ENCODE peak calls at places on chromosome 3, in nine cellular contexts. J is body of pancreas, F is cardiac muscle cell, V is IMR-90, D is BE2C, N is AG09309, S is GM20000, Y is gastrocnemius medialis, A is cardiac fibroblast. G is an unnamed sample.

GRCh38 chr3:5058463-5058862 is 63.6 kb upstream of the ARL8B start:
- DNase-seq in D (no peak), V (peak), S (no peak), N (peak), Y (no peak), A (peak), J (no peak), F (peak), G (no peak)

GRCh38 chr3:127961963-127962362 is 46.9 kb downstream of the KBTBD12 start:
- DNase-seq in D (peak), F (no peak), A (peak), J (no peak), N (no peak), V (peak), S (no peak), Y (no peak), G (no peak)

GRCh38 chr3:185460719-185461350 is 38.0 kb downstream of the TMEM41A start:
- DNase-seq in Y (no peak), D (no peak), V (peak), J (no peak), N (no peak), F (peak), S (peak), A (peak), G (no peak)

GRCh38 chr3:185330238-185330637 is 32.7 kb upstream of the MAP3K13 start:
- DNase-seq in F (no peak), Y (no peak), N (no peak), V (no peak), S (no peak), A (no peak), J (no peak), D (no peak), G (no peak)

GRCh38 chr3:66499881-66500574 is 794 bp downstream of the LRIG1 start:
- DNase-seq in Y (no peak), N (no peak), V (peak), J (peak), D (peak), A (peak), F (peak), S (peak), G (peak)

GRCh38 chr3:161413127-161413854 is 42.0 kb upstream of the SPTSSB start:
- DNase-seq in F (peak), S (no peak), D (no peak), V (peak), A (peak), J (peak), N (no peak), Y (no peak), G (no peak)

GRCh38 chr3:171813897-171814460 is 3.7 kb upstream of the PLD1 start:
- DNase-seq in Y (peak), V (no peak), A (peak), N (no peak), F (peak), D (no peak), S (peak), J (no peak), G (no peak)

GRCh38 chr3:128351476-128352085 is 115.1 kb downstream of the DNAJB8 start:
- DNase-seq in Y (no peak), S (no peak), J (peak), A (no peak), N (no peak), D (no peak), F (no peak), V (no peak), G (no peak)

GRCh38 chr3:15656342-15656741 is 54.8 kb downstream of the BTD start:
- DNase-seq in S (no peak), J (no peak), A (no peak), Y (no peak), V (no peak), N (no peak), F (no peak), D (no peak), G (no peak)

GRCh38 chr3:127027061-127027735 is 44.3 kb downstream of the PLXNA1 start:
- DNase-seq in S (no peak), A (no peak), D (no peak), J (no peak), N (no peak), Y (no peak), V (no peak), F (no peak), G (no peak)

GRCh38 chr3:155385896-155386295 is 92.4 kb upstream of the STRIT1 start:
- DNase-seq in V (no peak), J (no peak), A (no peak), D (no peak), N (no peak), S (no peak), F (no peak), Y (no peak), G (no peak)

GRCh38 chr3:160400048-160400630 is 689 bp downstream of the SMC4 start:
- DNase-seq in V (peak), S (peak), Y (no peak), N (no peak), D (peak), A (peak), J (peak), F (peak), G (peak)

GRCh38 chr3:10194328-10195071 is 29.8 kb downstream of the IRAK2 start:
- DNase-seq in F (no peak), S (peak), D (no peak), A (no peak), N (no peak), J (no peak), V (no peak), Y (peak), G (no peak)

GRCh38 chr3:108103971-108104797 is 13.4 kb upstream of the CD47 start:
- DNase-seq in S (no peak), N (no peak), D (peak), J (no peak), F (peak), Y (no peak), V (peak), A (peak), G (no peak)

GRCh38 chr3:73412020-73412419 is 212.7 kb downstream of the PDZRN3 start:
- DNase-seq in J (no peak), A (no peak), D (no peak), F (no peak), S (no peak), N (no peak), Y (no peak), V (no peak), G (no peak)

GRCh38 chr3:126548556-126549466 is 9.9 kb downstream of the C3orf22 start:
- DNase-seq in F (no peak), A (no peak), Y (no peak), S (no peak), V (no peak), J (no peak), N (no peak), D (peak), G (peak)

GRCh38 chr3:174949523-174949922 is 90.4 kb downstream of the NAALADL2 start:
- DNase-seq in A (peak), S (no peak), Y (no peak), J (no peak), D (no peak), F (peak), V (peak), N (peak), G (no peak)

GRCh38 chr3:27165348-27165747 is 203.8 kb downstream of the NEK10 start:
- DNase-seq in D (no peak), Y (no peak), N (peak), A (peak), V (peak), J (no peak), F (peak), S (no peak), G (no peak)

GRCh38 chr3:16658933-16659793 is 53.9 kb upstream of the DAZL start:
- DNase-seq in V (no peak), J (no peak), Y (no peak), N (no peak), A (no peak), S (no peak), F (no peak), D (no peak), G (no peak)

GRCh38 chr3:139296141-139296718 is 47.6 kb upstream of the MRPS22 start:
- DNase-seq in F (no peak), N (no peak), V (no peak), Y (no peak), J (no peak), S (no peak), D (no peak), A (no peak), G (no peak)

GRCh38 chr3:109643590-109643989 is 306.2 kb upstream of the DPPA4 start:
- DNase-seq in J (no peak), S (no peak), A (peak), Y (no peak), F (peak), N (no peak), D (no peak), V (peak), G (no peak)

GRCh38 chr3:133930341-133930933 is 34.8 kb upstream of the RAB6B start:
- DNase-seq in A (peak), Y (no peak), V (peak), N (peak), F (peak), D (peak), J (no peak), S (peak), G (no peak)

GRCh38 chr3:87993566-87993965 is 65.2 kb downstream of the CGGBP1 start:
- DNase-seq in Y (no peak), V (no peak), J (no peak), F (no peak), N (no peak), A (no peak), S (no peak), D (no peak), G (no peak)

DNA sequence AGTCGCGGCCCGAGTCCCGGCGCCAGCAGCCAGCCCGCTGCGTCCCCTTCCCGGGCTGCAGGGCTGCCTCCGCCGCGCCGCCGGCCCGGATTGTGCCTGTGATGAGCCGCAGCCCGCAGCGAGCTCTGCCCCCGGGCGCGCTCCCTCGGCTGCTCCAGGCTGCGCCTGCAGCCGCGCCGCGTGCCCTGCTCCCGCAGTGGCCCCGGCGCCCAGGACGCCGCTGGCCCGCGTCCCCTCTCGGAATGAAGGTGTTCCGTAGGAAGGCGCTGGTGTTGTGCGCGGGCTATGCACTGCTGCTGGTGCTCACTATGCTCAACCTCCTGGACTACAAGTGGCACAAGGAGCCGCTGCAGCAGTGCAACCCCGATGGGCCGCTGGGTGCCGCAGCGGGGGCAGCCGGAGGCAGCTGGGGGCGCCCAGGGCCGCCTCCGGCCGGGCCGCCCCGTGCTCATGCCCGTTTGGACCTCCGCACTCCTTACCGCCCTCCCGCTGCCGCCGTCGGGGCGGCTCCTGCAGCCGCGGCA is 1.2 kb downstream of the CHST2 start:
- DNase-seq in A (peak), V (peak), N (no peak), J (peak), D (peak), Y (no peak), S (peak), F (peak), G (peak)
- TF ChIP-seq CTCF in A (peak), V (peak), N (peak), J (no peak), D (no peak), Y (no peak), S (peak), F (no peak), G (no peak)

GRCh38 chr3:191047930-191048329 is 151.1 kb upstream of the OSTN start:
- DNase-seq in F (no peak), N (no peak), Y (no peak), A (no peak), D (no peak), S (no peak), J (no peak), V (peak), G (no peak)

DNA sequence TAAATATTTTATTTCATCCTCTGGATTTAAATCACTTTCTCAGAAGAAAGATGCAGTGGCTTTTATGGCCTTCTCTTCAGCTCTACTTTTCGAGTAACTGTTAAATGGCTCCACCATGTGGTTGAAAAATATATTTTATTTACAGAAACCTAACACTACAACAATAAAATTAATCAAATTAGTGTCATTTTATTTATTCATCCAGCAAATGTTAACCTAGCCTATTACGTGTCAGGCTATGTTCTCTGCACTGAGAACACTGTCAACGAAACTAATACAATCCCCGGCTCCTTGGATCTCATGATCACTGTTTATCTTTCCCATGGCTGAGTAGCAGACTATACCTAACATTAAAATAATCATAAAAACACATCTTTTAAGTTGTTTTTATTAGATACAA is 148.0 kb upstream of the OSTN start:
- DNase-seq in Y (no peak), D (no peak), N (no peak), F (peak), S (peak), A (peak), V (peak), J (no peak), G (no peak)
- TF ChIP-seq CTCF in Y (no peak), D (peak), N (peak), F (peak), S (no peak), A (peak), V (peak), J (no peak), G (peak)

GRCh38 chr3:105679951-105680350 is 188.9 kb downstream of the CBLB start:
- DNase-seq in N (no peak), J (no peak), S (no peak), D (no peak), V (no peak), Y (no peak), F (no peak), A (no peak), G (no peak)

GRCh38 chr3:105674437-105675065 is 194.3 kb downstream of the CBLB start:
- DNase-seq in S (no peak), D (no peak), A (no peak), V (no peak), F (peak), Y (no peak), N (no peak), J (no peak), G (no peak)

GRCh38 chr3:105672996-105673395 is 195.8 kb downstream of the CBLB start:
- DNase-seq in J (no peak), F (no peak), Y (no peak), V (no peak), D (no peak), A (no peak), S (no peak), N (no peak), G (no peak)

GRCh38 chr3:105676621-105677300 is 192.1 kb downstream of the CBLB start:
- DNase-seq in S (no peak), A (no peak), F (no peak), Y (no peak), N (no peak), J (no peak), V (no peak), D (no peak), G (no peak)

DNA sequence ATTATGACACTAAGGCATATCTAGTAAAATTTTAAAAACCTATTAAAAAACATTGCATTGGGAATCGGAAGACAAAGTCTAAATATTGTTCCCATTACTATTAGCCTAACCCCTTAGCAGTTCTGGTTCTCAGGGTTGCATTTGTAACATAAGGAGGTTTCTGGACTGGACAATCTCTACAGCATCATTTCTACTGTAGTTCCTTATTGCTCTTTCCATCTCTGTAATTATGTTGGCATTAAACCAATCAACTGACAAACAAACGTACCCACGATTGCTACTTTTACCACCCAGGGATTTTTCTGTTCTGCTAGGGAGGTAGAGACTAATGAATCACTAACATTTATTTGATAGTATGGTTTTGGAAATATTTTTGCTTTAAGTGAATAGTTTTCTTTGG is 190.8 kb downstream of the CBLB start:
- DNase-seq in Y (no peak), N (no peak), D (no peak), F (no peak), S (no peak), J (no peak), V (no peak), A (no peak), G (no peak)
- TF ChIP-seq CTCF in Y (no peak), N (no peak), D (no peak), F (no peak), S (no peak), J (no peak), V (no peak), A (no peak), G (no peak)

DNA sequence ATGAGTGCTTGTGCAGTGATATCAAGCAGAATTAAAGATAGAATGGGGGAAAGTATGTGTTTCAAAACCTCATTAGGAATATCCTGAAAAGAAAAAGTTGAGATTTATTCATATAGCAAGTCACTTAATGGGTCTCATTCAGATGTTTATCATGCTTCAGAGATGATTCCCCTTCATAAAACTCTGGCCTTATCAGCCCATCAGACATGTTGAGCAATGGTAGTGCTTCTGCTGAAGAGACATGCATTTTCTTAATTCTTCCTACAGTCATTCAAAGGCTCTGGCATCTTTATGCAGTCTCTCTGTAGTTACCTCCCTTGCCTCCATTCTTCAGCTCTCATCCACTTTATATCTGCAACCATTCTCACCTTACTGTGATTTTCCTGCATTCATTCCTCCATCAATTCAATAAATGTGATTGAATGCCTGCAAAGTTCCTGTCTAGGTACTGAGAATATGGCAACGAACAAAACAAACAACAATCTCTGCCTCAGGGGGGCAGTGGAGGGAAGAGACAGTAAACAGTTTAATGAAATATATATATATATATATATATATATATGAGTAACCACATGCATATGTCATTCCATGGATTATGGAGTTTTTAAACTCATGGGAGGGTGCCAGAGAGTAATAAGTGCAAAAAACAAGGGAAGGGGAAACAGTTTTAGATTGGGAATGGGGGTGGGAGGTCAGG is 138.5 kb downstream of the NECTIN3 start:
- DNase-seq in D (no peak), Y (no peak), A (peak), N (peak), J (no peak), V (peak), S (no peak), F (no peak), G (no peak)
- TF ChIP-seq CTCF in D (no peak), Y (no peak), A (no peak), N (peak), J (no peak), V (peak), S (no peak), F (no peak), G (no peak)

GRCh38 chr3:39101022-39101689 is 6.3 kb downstream of the GORASP1 start:
- DNase-seq in D (peak), J (peak), F (peak), A (peak), N (no peak), S (peak), V (peak), Y (no peak), G (peak)

GRCh38 chr3:39104961-39105686 is 2.3 kb downstream of the GORASP1 start:
- DNase-seq in F (no peak), D (no peak), V (no peak), A (no peak), J (no peak), N (no peak), S (no peak), Y (no peak), G (no peak)

GRCh38 chr3:39103791-39104552 is 3.5 kb downstream of the GORASP1 start:
- DNase-seq in S (no peak), A (no peak), N (no peak), J (no peak), Y (no peak), D (no peak), F (no peak), V (no peak), G (no peak)

GRCh38 chr3:39102504-39103323 is 4.7 kb downstream of the GORASP1 start:
- DNase-seq in S (no peak), F (no peak), A (no peak), Y (no peak), J (no peak), D (no peak), V (no peak), N (no peak), G (no peak)

DNA sequence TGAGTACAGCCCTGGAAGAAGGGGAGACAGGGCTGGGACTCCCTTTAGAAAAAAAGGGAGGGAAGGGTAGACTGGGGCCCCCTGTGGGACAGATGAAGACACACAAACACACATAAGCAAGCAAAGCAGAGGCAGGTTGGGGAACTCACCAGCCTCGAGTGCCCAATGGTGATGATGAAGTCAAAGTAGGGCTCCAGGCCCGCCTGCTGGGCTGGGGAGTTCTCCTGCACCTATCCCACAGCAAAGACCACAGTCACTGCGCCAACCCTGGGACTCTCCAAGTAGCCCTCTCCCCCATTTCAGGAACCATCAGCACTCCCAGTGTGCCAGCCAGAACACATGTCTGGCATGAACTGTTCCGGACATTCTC is 4.1 kb downstream of the GORASP1 start:
- DNase-seq in Y (no peak), V (no peak), N (no peak), J (no peak), D (no peak), S (no peak), F (no peak), A (no peak), G (no peak)
- TF ChIP-seq CTCF in Y (no peak), V (peak), N (peak), J (no peak), D (peak), S (no peak), F (peak), A (peak), G (no peak)

DNA sequence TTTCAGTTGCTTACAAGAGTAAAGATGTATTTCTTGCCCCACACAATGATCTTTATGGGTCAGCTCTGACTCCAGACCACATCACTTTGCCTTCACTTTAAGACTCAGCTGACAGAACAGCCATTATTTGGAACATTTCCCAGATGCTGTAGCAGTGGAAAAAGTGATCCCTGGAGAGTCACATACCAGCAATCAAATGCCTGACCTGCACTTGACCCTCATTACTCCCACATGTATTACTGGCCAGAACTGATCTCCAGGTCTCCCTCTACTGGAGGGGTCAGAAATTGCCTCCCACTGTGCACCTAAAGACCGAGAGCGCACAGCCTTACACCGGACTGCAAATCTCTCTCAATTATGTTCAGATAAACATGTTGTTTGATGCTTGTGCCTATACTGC is 88.6 kb upstream of the ZNF385D start:
- DNase-seq in Y (no peak), S (no peak), V (peak), J (no peak), A (peak), N (peak), D (no peak), F (peak), G (no peak)
- TF ChIP-seq CTCF in Y (no peak), S (no peak), V (no peak), J (no peak), A (peak), N (peak), D (no peak), F (peak), G (peak)